ENCODE peak calls at places on chromosome 18, in four cellular contexts. One of them, this sample, is unnamed.

GRCh38 chr18:59270689-59271257 is 2.5 kb downstream of the RAX start:
- DNase-seq in endothelial cell of umbilical vein: no peak
- DNase-seq in gastrocnemius medialis: no peak
- DNase-seq in prostate gland: no peak
- DNase-seq in this sample: no peak

GRCh38 chr18:36436387-36436786 is 138.9 kb downstream of the FHOD3 start:
- DNase-seq in endothelial cell of umbilical vein: no peak
- DNase-seq in gastrocnemius medialis: no peak
- DNase-seq in prostate gland: no peak
- DNase-seq in this sample: no peak

GRCh38 chr18:67318651-67319050 is 197.9 kb downstream of the DSEL start:
- DNase-seq in endothelial cell of umbilical vein: no peak
- DNase-seq in gastrocnemius medialis: no peak
- DNase-seq in prostate gland: no peak
- DNase-seq in this sample: no peak

GRCh38 chr18:52237551-52237950 is 102.4 kb upstream of the DCC start:
- DNase-seq in endothelial cell of umbilical vein: no peak
- DNase-seq in gastrocnemius medialis: no peak
- DNase-seq in prostate gland: no peak
- DNase-seq in this sample: no peak

GRCh38 chr18:5527603-5528002 is 16.2 kb downstream of the EPB41L3 start:
- DNase-seq in endothelial cell of umbilical vein: peak
- DNase-seq in gastrocnemius medialis: peak
- DNase-seq in prostate gland: no peak
- DNase-seq in this sample: no peak

GRCh38 chr18:10123006-10123950 is 209.5 kb downstream of the VAPA start:
- DNase-seq in endothelial cell of umbilical vein: no peak
- DNase-seq in gastrocnemius medialis: no peak
- DNase-seq in prostate gland: no peak
- DNase-seq in this sample: no peak

GRCh38 chr18:13219576-13219975 is 1.0 kb downstream of the LDLRAD4 start:
- DNase-seq in endothelial cell of umbilical vein: no peak
- DNase-seq in gastrocnemius medialis: no peak
- DNase-seq in prostate gland: no peak
- DNase-seq in this sample: peak

GRCh38 chr18:46386788-46387187 is 270.2 kb downstream of the LOXHD1 start:
- DNase-seq in endothelial cell of umbilical vein: no peak
- DNase-seq in gastrocnemius medialis: peak
- DNase-seq in prostate gland: peak
- DNase-seq in this sample: no peak

GRCh38 chr18:21958707-21959457 is 210.5 kb upstream of the GATA6 start:
- DNase-seq in endothelial cell of umbilical vein: no peak
- DNase-seq in gastrocnemius medialis: no peak
- DNase-seq in prostate gland: no peak
- DNase-seq in this sample: peak

GRCh38 chr18:8116346-8117007 is 492.8 kb upstream of the RAB12 start:
- DNase-seq in endothelial cell of umbilical vein: peak
- DNase-seq in gastrocnemius medialis: no peak
- DNase-seq in prostate gland: no peak
- DNase-seq in this sample: no peak

GRCh38 chr18:5238371-5238758 is 41.3 kb upstream of the AKAIN1 start:
- DNase-seq in endothelial cell of umbilical vein: no peak
- DNase-seq in gastrocnemius medialis: peak
- DNase-seq in prostate gland: peak
- DNase-seq in this sample: no peak

GRCh38 chr18:73879771-73880170 is 267.9 kb downstream of the FBXO15 start:
- DNase-seq in endothelial cell of umbilical vein: no peak
- DNase-seq in gastrocnemius medialis: no peak
- DNase-seq in prostate gland: no peak
- DNase-seq in this sample: no peak

GRCh38 chr18:374735-375168 is 106.9 kb upstream of the THOC1 start:
- DNase-seq in endothelial cell of umbilical vein: peak
- DNase-seq in gastrocnemius medialis: peak
- DNase-seq in prostate gland: no peak
- DNase-seq in this sample: no peak

GRCh38 chr18:78542204-78542603 is 437.4 kb upstream of the SALL3 start:
- DNase-seq in endothelial cell of umbilical vein: no peak
- DNase-seq in gastrocnemius medialis: no peak
- DNase-seq in prostate gland: peak
- DNase-seq in this sample: peak

GRCh38 chr18:2570772-2571199 is 519 bp downstream of the METTL4 start:
- DNase-seq in endothelial cell of umbilical vein: no peak
- DNase-seq in gastrocnemius medialis: peak
- DNase-seq in prostate gland: peak
- DNase-seq in this sample: peak

GRCh38 chr18:73897517-73897916 is 250.1 kb downstream of the FBXO15 start:
- DNase-seq in endothelial cell of umbilical vein: no peak
- DNase-seq in gastrocnemius medialis: no peak
- DNase-seq in prostate gland: no peak
- DNase-seq in this sample: no peak

GRCh38 chr18:58272779-58273500 is 228.9 kb downstream of the NEDD4L start:
- DNase-seq in endothelial cell of umbilical vein: peak
- DNase-seq in gastrocnemius medialis: no peak
- DNase-seq in prostate gland: no peak
- DNase-seq in this sample: no peak

GRCh38 chr18:21571763-21572162 is 28.7 kb downstream of the ESCO1 start:
- DNase-seq in endothelial cell of umbilical vein: no peak
- DNase-seq in gastrocnemius medialis: no peak
- DNase-seq in prostate gland: no peak
- DNase-seq in this sample: no peak

GRCh38 chr18:48815581-48816324 is 135.0 kb downstream of the SMAD7 start:
- DNase-seq in endothelial cell of umbilical vein: no peak
- DNase-seq in gastrocnemius medialis: peak
- DNase-seq in prostate gland: no peak
- DNase-seq in this sample: no peak

GRCh38 chr18:41395695-41396094 is 559.3 kb upstream of the PIK3C3 start:
- DNase-seq in endothelial cell of umbilical vein: no peak
- DNase-seq in gastrocnemius medialis: no peak
- DNase-seq in prostate gland: no peak
- DNase-seq in this sample: no peak

GRCh38 chr18:48550101-48550729 is 11.4 kb downstream of the CTIF start:
- DNase-seq in endothelial cell of umbilical vein: no peak
- DNase-seq in gastrocnemius medialis: no peak
- DNase-seq in prostate gland: no peak
- DNase-seq in this sample: peak

GRCh38 chr18:42157420-42157819 is 202.4 kb downstream of the PIK3C3 start:
- DNase-seq in endothelial cell of umbilical vein: no peak
- DNase-seq in gastrocnemius medialis: no peak
- DNase-seq in prostate gland: no peak
- DNase-seq in this sample: no peak

GRCh38 chr18:78685250-78685979 is 294.2 kb upstream of the SALL3 start:
- DNase-seq in endothelial cell of umbilical vein: no peak
- DNase-seq in gastrocnemius medialis: no peak
- DNase-seq in prostate gland: no peak
- DNase-seq in this sample: no peak

GRCh38 chr18:12038082-12038660 is 55.5 kb upstream of the ANKRD62 start:
- DNase-seq in endothelial cell of umbilical vein: no peak
- DNase-seq in gastrocnemius medialis: no peak
- DNase-seq in prostate gland: no peak
- DNase-seq in this sample: peak

GRCh38 chr18:48913201-48913600 is 37.6 kb downstream of the SMAD7 start:
- DNase-seq in endothelial cell of umbilical vein: no peak
- DNase-seq in gastrocnemius medialis: no peak
- DNase-seq in prostate gland: no peak
- DNase-seq in this sample: peak

GRCh38 chr18:21115519-21116411 is 4.2 kb upstream of the ROCK1 start:
- DNase-seq in endothelial cell of umbilical vein: no peak
- DNase-seq in gastrocnemius medialis: no peak
- DNase-seq in prostate gland: no peak
- DNase-seq in this sample: no peak

GRCh38 chr18:596288-596881 is 403 bp upstream of the CLUL1 start:
- DNase-seq in endothelial cell of umbilical vein: no peak
- DNase-seq in gastrocnemius medialis: no peak
- DNase-seq in prostate gland: peak
- DNase-seq in this sample: no peak

DNA sequence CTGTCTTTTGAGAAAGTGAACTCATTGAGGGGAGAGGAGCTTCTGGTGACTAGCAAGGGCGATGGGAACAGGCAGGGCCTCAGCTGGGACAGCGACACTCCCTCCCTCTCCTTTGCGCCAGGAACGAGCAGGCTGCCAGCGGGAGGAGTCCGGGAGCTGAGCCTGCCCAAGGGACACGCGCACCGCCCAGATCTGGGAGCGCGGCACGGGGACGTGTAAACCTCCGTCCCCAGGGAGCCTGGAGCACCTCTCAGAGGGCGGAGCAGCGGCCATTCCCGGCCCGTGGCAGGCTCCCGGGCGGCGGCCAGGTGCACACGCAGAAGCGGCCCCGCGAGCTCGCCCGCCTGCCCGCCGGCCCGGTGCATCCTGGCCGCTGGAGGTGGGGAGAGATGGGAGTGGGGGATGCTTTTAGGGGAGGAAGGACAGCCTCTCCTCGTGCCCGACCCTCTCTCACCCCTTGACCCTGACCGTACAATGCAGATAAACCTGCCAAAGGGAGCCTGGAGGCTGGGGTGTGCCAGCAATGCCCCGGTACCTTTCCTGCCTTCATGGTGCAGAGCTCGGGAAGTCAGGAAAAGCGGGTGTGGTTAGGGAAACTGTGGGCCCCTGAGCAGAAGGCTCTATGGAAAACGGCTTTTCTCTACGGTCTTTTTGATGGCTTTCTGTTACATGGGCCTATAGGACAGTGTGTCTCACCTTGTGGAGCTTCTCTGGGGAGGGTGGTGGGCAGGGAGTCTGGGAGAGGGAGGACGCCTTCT is 2.2 kb downstream of the AQP4 start:
- DNase-seq in endothelial cell of umbilical vein: no peak
- DNase-seq in gastrocnemius medialis: peak
- DNase-seq in prostate gland: peak
- DNase-seq in this sample: no peak
- TF ChIP-seq POLR2A in endothelial cell of umbilical vein: no peak
- TF ChIP-seq POLR2A in gastrocnemius medialis: peak
- TF ChIP-seq POLR2A in prostate gland: no peak
- TF ChIP-seq POLR2A in this sample: no peak

GRCh38 chr18:70280007-70280925 is 8.6 kb upstream of the SOCS6 start:
- DNase-seq in endothelial cell of umbilical vein: peak
- DNase-seq in gastrocnemius medialis: peak
- DNase-seq in prostate gland: no peak
- DNase-seq in this sample: no peak

GRCh38 chr18:70284976-70285610 is 3.8 kb upstream of the SOCS6 start:
- DNase-seq in endothelial cell of umbilical vein: no peak
- DNase-seq in gastrocnemius medialis: no peak
- DNase-seq in prostate gland: no peak
- DNase-seq in this sample: no peak

GRCh38 chr18:70276416-70277145 is 12.3 kb upstream of the SOCS6 start:
- DNase-seq in endothelial cell of umbilical vein: no peak
- DNase-seq in gastrocnemius medialis: no peak
- DNase-seq in prostate gland: no peak
- DNase-seq in this sample: no peak

DNA sequence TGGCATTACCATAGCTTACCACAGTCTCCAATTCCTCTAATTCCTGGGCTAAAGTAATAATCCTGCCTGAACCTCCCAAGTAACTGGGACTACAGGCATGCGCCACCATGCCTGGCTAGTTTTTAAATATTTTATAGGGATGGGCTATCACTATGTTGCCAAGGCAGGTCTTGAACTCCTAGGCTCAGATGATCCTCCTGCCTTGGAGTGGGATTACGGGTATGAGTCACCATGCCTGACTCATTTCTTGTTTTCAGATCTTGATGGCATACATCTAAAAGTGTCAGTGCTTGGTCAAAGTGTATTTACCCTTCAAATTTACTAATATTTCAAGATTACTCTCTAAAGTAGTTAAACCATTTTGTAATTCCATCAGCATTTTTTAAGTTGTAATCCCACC is 9.4 kb upstream of the SOCS6 start:
- DNase-seq in endothelial cell of umbilical vein: no peak
- DNase-seq in gastrocnemius medialis: no peak
- DNase-seq in prostate gland: no peak
- DNase-seq in this sample: no peak
- H3K4me3 ChIP-seq in endothelial cell of umbilical vein: no peak
- H3K4me3 ChIP-seq in gastrocnemius medialis: no peak
- H3K4me3 ChIP-seq in prostate gland: no peak
- H3K4me3 ChIP-seq in this sample: no peak

GRCh38 chr18:39232937-39233336 is 1667.3 kb upstream of the CELF4 start:
- DNase-seq in endothelial cell of umbilical vein: no peak
- DNase-seq in gastrocnemius medialis: no peak
- DNase-seq in prostate gland: no peak
- DNase-seq in this sample: no peak
- TF ChIP-seq CTCF in endothelial cell of umbilical vein: no peak
- TF ChIP-seq CTCF in gastrocnemius medialis: no peak
- TF ChIP-seq CTCF in prostate gland: no peak
- TF ChIP-seq CTCF in this sample: no peak

GRCh38 chr18:24465491-24465890 is 5.1 kb downstream of the HRH4 start:
- DNase-seq in endothelial cell of umbilical vein: no peak
- DNase-seq in gastrocnemius medialis: no peak
- DNase-seq in prostate gland: no peak
- DNase-seq in this sample: no peak
- TF ChIP-seq POLR2A in endothelial cell of umbilical vein: no peak
- TF ChIP-seq POLR2A in gastrocnemius medialis: no peak
- TF ChIP-seq POLR2A in prostate gland: no peak
- TF ChIP-seq POLR2A in this sample: no peak